ENCODE peak calls at places on chromosomes 3 and 15, in nine cellular contexts. T is nephron progenitor cell, L is tibial nerve, H is cardiac muscle cell, A is neural crest cell, Z is omental fat pad, U is choroid plexus epithelial cell, E is heart right ventricle, N is fibroblast of the aortic adventitia. Q is an unnamed sample.

GRCh38 chr3:177150970-177151627 is 46.2 kb downstream of the TBL1XR1 start:
- DNase-seq in T (no peak), U (peak), A (no peak), L (no peak), H (peak), E (no peak), N (peak), Z (no peak), Q (peak)

GRCh38 chr3:65953301-65953812 is 85.4 kb downstream of the MAGI1 start:
- DNase-seq in U (no peak), E (no peak), H (peak), N (peak), A (no peak), Z (no peak), T (no peak), L (no peak), Q (no peak)

GRCh38 chr3:3200632-3201212 is 21.2 kb upstream of the CRBN start:
- DNase-seq in L (peak), H (peak), A (peak), N (peak), T (peak), U (peak), Z (no peak), E (no peak), Q (peak)

GRCh38 chr15:101028772-101029438 is 109.7 kb downstream of the LRRK1 start:
- DNase-seq in A (no peak), H (no peak), E (no peak), N (no peak), U (no peak), L (no peak), Z (no peak), T (no peak), Q (no peak)

GRCh38 chr3:51355891-51356578 is 29.1 kb upstream of the MANF start:
- DNase-seq in L (no peak), E (no peak), T (no peak), H (no peak), A (no peak), U (no peak), Z (no peak), N (no peak), Q (no peak)

GRCh38 chr15:90190606-90191343 is 10.4 kb upstream of the SEMA4B start:
- DNase-seq in U (no peak), L (no peak), N (no peak), Z (no peak), T (no peak), E (no peak), A (no peak), H (no peak), Q (no peak)

GRCh38 chr15:82228750-82229149 is 33.8 kb downstream of the EFL1 start:
- DNase-seq in H (no peak), A (no peak), E (no peak), T (no peak), L (no peak), Z (no peak), N (no peak), U (peak), Q (no peak)

GRCh38 chr15:48974865-48975264 is 11.1 kb upstream of the SHC4 start:
- DNase-seq in N (no peak), H (peak), T (no peak), E (no peak), Z (no peak), A (no peak), L (no peak), U (peak), Q (no peak)

GRCh38 chr3:127684871-127685707 is 12.3 kb downstream of the ABTB1 start:
- DNase-seq in A (no peak), H (no peak), Z (no peak), E (no peak), U (no peak), L (no peak), N (no peak), T (peak), Q (no peak)

GRCh38 chr3:111484666-111485065 is 57.3 kb upstream of the CD96 start:
- DNase-seq in Z (no peak), A (no peak), L (no peak), U (peak), E (no peak), N (peak), T (no peak), H (peak), Q (no peak)

GRCh38 chr3:171453175-171453868 is 6.9 kb downstream of the TNIK start:
- DNase-seq in L (no peak), H (no peak), N (no peak), Z (no peak), U (peak), A (peak), T (peak), E (no peak), Q (peak)

GRCh38 chr15:34753236-34753894 is 1.4 kb downstream of the GJD2 start:
- DNase-seq in N (peak), E (no peak), Z (no peak), H (peak), A (peak), L (no peak), T (peak), U (peak), Q (no peak)

GRCh38 chr3:82000350-82000749 is 238.9 kb upstream of the GBE1 start:
- DNase-seq in L (no peak), N (no peak), U (no peak), H (no peak), E (no peak), Z (no peak), A (no peak), T (no peak), Q (no peak)

GRCh38 chr3:69805491-69805890 is 66.2 kb downstream of the MITF start:
- DNase-seq in Z (no peak), E (no peak), T (no peak), A (no peak), H (no peak), U (no peak), L (no peak), N (no peak), Q (no peak)

GRCh38 chr15:26805470-26805869 is 32.6 kb upstream of the GABRB3 start:
- DNase-seq in H (no peak), T (no peak), E (no peak), Z (no peak), A (no peak), L (no peak), N (no peak), U (no peak), Q (no peak)

GRCh38 chr3:177618873-177619771 is 421.8 kb upstream of the TBL1XR1 start:
- DNase-seq in Z (no peak), U (peak), A (no peak), H (peak), T (no peak), E (no peak), L (no peak), N (peak), Q (no peak)

GRCh38 chr3:65836047-65836446 is 202.7 kb downstream of the MAGI1 start:
- DNase-seq in L (no peak), N (no peak), U (peak), E (no peak), Z (no peak), T (no peak), A (no peak), H (peak), Q (no peak)

GRCh38 chr15:63166219-63166618 is 8.9 kb upstream of the RPS27L start:
- DNase-seq in L (no peak), A (no peak), H (peak), E (no peak), Z (no peak), U (peak), N (no peak), T (no peak), Q (no peak)
- TF ChIP-seq CTCF in L (no peak), A (no peak), H (no peak), E (peak), Z (no peak), U (peak), N (peak), T (no peak), Q (peak)

GRCh38 chr3:34882764-34883163 is 756.6 kb upstream of the ARPP21 start:
- DNase-seq in H (peak), L (no peak), Z (no peak), E (no peak), A (no peak), U (peak), N (no peak), T (no peak), Q (no peak)
- TF ChIP-seq CTCF in H (peak), L (no peak), Z (no peak), E (peak), A (peak), U (peak), N (no peak), T (no peak), Q (no peak)

DNA sequence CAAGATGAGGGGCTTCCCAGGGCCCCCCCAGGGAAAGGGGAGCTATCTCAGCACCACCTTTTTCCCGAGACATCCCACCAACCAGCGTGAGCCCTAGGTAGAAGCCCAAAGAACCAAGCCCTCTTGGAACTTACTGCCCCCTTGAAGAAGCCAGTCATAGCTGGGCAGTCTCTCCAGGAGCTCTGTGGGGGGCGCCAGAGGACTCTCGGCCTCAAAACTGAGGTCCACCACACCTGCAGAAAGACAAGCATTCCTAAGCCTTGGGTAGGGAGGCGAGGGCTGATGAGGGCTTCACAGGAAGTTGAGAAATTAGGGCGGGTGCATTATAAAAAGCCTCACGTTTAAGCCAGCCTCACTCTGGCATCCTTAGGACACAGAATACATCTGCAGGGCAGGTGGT is 9.0 kb downstream of the SSUH2 start:
- DNase-seq in Z (no peak), H (no peak), N (no peak), U (no peak), A (no peak), T (no peak), E (no peak), L (no peak), Q (no peak)
- TF ChIP-seq CTCF in Z (no peak), H (no peak), N (no peak), U (no peak), A (no peak), T (no peak), E (no peak), L (no peak), Q (no peak)

GRCh38 chr3:38039899-38040261 is 872 bp downstream of the DLEC1 start:
- DNase-seq in T (no peak), A (no peak), Z (no peak), H (peak), N (peak), L (peak), U (peak), E (peak), Q (peak)
- TF ChIP-seq CTCF in T (no peak), A (no peak), Z (no peak), H (peak), N (peak), L (peak), U (peak), E (peak), Q (no peak)

GRCh38 chr3:28080716-28081115 is 160.7 kb upstream of the CMC1 start:
- DNase-seq in E (no peak), H (no peak), N (no peak), U (no peak), Z (no peak), T (no peak), L (no peak), A (no peak), Q (no peak)

GRCh38 chr3:28081533-28081947 is 159.9 kb upstream of the CMC1 start:
- DNase-seq in U (no peak), E (no peak), A (no peak), H (no peak), Z (no peak), L (no peak), T (no peak), N (no peak), Q (no peak)

DNA sequence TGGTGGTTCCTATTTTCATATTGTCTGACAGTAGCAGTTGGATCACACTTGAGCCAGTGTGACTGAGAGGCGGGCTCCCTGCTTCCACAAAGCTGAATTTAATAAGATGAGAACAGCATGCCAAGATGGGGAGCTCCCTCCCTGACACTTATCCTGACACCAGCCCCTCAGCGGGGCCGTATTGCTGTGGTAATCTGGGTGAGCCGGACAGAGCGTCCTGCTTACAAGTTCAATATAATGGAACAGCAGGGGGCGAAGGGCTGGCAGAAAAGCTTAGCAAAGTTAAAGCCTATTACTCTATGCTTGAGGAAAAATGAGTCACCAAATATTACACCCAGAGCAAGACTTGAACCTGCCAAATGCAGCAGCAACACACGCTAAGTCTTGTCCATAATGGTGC is 163.9 kb upstream of the CMC1 start:
- DNase-seq in L (peak), U (peak), Z (no peak), A (no peak), N (peak), H (peak), E (no peak), T (peak), Q (no peak)
- TF ChIP-seq CTCF in L (no peak), U (peak), Z (no peak), A (no peak), N (peak), H (peak), E (peak), T (no peak), Q (no peak)

GRCh38 chr3:8325306-8325705 is 176.3 kb upstream of the LMCD1 start:
- DNase-seq in L (no peak), Z (no peak), E (no peak), U (no peak), N (peak), A (no peak), T (no peak), H (peak), Q (no peak)

GRCh38 chr3:8328971-8329370 is 172.7 kb upstream of the LMCD1 start:
- DNase-seq in N (no peak), Z (no peak), U (no peak), T (no peak), E (no peak), A (no peak), L (no peak), H (no peak), Q (no peak)

GRCh38 chr3:8327739-8328138 is 173.9 kb upstream of the LMCD1 start:
- DNase-seq in T (no peak), N (no peak), E (no peak), H (no peak), Z (no peak), A (no peak), L (no peak), U (no peak), Q (no peak)

GRCh38 chr3:8320711-8321458 is 180.7 kb upstream of the LMCD1 start:
- DNase-seq in L (no peak), T (no peak), Z (no peak), U (no peak), A (no peak), E (no peak), N (no peak), H (no peak), Q (no peak)

DNA sequence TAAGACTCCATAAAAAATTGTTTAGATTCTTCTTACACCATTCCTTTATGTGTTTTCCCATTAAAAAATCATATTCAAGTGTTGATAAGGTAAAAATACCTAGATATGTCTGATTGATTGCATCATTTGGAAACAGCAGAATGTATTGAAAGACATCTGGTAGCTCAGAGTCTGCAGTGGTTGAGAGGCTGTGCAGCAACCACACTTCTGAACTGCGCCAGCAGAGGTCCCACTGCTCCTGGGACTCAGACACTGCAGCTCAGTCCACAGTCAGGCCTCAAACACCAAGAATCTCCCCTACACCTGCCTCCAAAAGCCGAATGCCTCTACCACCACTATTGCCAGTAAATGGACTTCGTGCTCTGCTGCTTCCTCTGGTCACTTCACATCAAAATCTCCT is 176.9 kb upstream of the LMCD1 start:
- DNase-seq in Z (no peak), H (peak), U (peak), T (peak), A (peak), E (peak), L (peak), N (peak), Q (peak)
- TF ChIP-seq CTCF in Z (peak), H (peak), U (peak), T (no peak), A (peak), E (peak), L (peak), N (peak), Q (peak)

GRCh38 chr3:118863731-118864322 is 170.8 kb downstream of the IGSF11 start:
- DNase-seq in E (no peak), T (peak), H (no peak), Z (no peak), A (no peak), U (no peak), L (no peak), N (no peak), Q (peak)
- TF ChIP-seq CTCF in E (no peak), T (no peak), H (no peak), Z (no peak), A (peak), U (no peak), L (no peak), N (no peak), Q (peak)

GRCh38 chr15:51912528-51912927 is 59.0 kb downstream of the LEO1 start:
- DNase-seq in T (no peak), H (no peak), U (no peak), L (no peak), Z (no peak), A (no peak), E (no peak), N (no peak), Q (no peak)

GRCh38 chr15:51904931-51905330 is 66.6 kb downstream of the LEO1 start:
- DNase-seq in A (no peak), T (no peak), L (no peak), N (no peak), E (no peak), Z (no peak), H (no peak), U (no peak), Q (no peak)

GRCh38 chr15:51908312-51908711 is 63.3 kb downstream of the LEO1 start:
- DNase-seq in H (no peak), Z (no peak), U (peak), L (no peak), E (no peak), N (no peak), T (no peak), A (no peak), Q (no peak)

GRCh38 chr15:51909591-51909990 is 62.0 kb downstream of the LEO1 start:
- DNase-seq in T (no peak), Z (no peak), N (no peak), U (no peak), E (no peak), A (no peak), L (no peak), H (no peak), Q (no peak)

GRCh38 chr15:51907136-51907862 is 64.3 kb downstream of the LEO1 start:
- DNase-seq in Z (no peak), A (no peak), H (no peak), E (no peak), T (no peak), U (peak), L (no peak), N (no peak), Q (peak)
- TF ChIP-seq CTCF in Z (no peak), A (no peak), H (no peak), E (no peak), T (no peak), U (peak), L (no peak), N (no peak), Q (no peak)

GRCh38 chr3:186772281-186772885 is 11.0 kb upstream of the EIF4A2 start:
- DNase-seq in A (no peak), T (no peak), N (peak), H (no peak), E (no peak), L (no peak), U (no peak), Z (no peak), Q (no peak)

GRCh38 chr3:186779204-186779603 is 4.2 kb upstream of the EIF4A2 start:
- DNase-seq in E (no peak), U (no peak), A (no peak), Z (no peak), H (no peak), T (no peak), L (no peak), N (no peak), Q (no peak)

GRCh38 chr3:186772886-186773417 is 10.4 kb upstream of the EIF4A2 start:
- DNase-seq in E (peak), H (peak), Z (no peak), T (no peak), U (no peak), L (peak), A (peak), N (no peak), Q (peak)

GRCh38 chr3:186775999-186776398 is 7.4 kb upstream of the EIF4A2 start:
- DNase-seq in Z (no peak), E (no peak), T (no peak), U (no peak), N (peak), L (no peak), A (no peak), H (peak), Q (no peak)
- TF ChIP-seq CTCF in Z (no peak), E (no peak), T (no peak), U (peak), N (no peak), L (no peak), A (no peak), H (peak), Q (no peak)

GRCh38 chr3:153215497-153215896 is 53.5 kb downstream of the RAP2B start:
- DNase-seq in A (no peak), Z (no peak), H (no peak), T (no peak), L (no peak), E (no peak), U (no peak), N (no peak), Q (no peak)

GRCh38 chr3:153210660-153211059 is 48.6 kb downstream of the RAP2B start:
- DNase-seq in H (peak), U (no peak), L (no peak), A (no peak), N (peak), E (no peak), T (no peak), Z (no peak), Q (no peak)

GRCh38 chr3:153209596-153209995 is 47.6 kb downstream of the RAP2B start:
- DNase-seq in A (no peak), U (peak), E (peak), T (no peak), H (peak), N (peak), L (no peak), Z (peak), Q (no peak)

GRCh38 chr3:153215971-153216370 is 53.9 kb downstream of the RAP2B start:
- DNase-seq in N (peak), E (no peak), Z (no peak), H (peak), T (no peak), U (no peak), L (no peak), A (no peak), Q (no peak)

GRCh38 chr3:153210116-153210515 is 48.1 kb downstream of the RAP2B start:
- DNase-seq in N (peak), Z (no peak), U (peak), T (no peak), H (peak), A (no peak), L (no peak), E (no peak), Q (no peak)
- TF ChIP-seq CTCF in N (peak), Z (no peak), U (peak), T (no peak), H (peak), A (peak), L (no peak), E (peak), Q (peak)

Q was measured in activated CD8-positive, alpha-beta T cell treated with anti-CD3 and anti-CD28 coated beads for 36 hours.